ENCODE peak calls at places on chromosome 17, in ten cellular contexts. N, G, B, F, I, P, W, A, Y and V are unnamed samples.

GRCh38 chr17:45768000-45768399 is 16.1 kb upstream of the CRHR1 start:
- ATAC-seq in P (no peak), B (no peak), I (no peak), F (no peak), N (no peak), A (no peak), W (no peak), Y (no peak), G (no peak), V (no peak)

GRCh38 chr17:55441544-55441943 is 19.9 kb upstream of the MMD start:
- ATAC-seq in N (no peak), G (no peak), W (no peak), Y (no peak), P (no peak), A (peak), I (no peak), F (no peak), B (no peak), V (peak)

GRCh38 chr17:31378638-31379037 is 12.8 kb upstream of the RAB11FIP4 start:
- ATAC-seq in G (no peak), N (no peak), W (no peak), I (no peak), P (no peak), A (no peak), Y (no peak), F (no peak), B (no peak), V (no peak)

GRCh38 chr17:32485261-32485955 is 1.4 kb upstream of the CDK5R1 start:
- ATAC-seq in G (no peak), P (no peak), Y (no peak), N (no peak), F (no peak), A (no peak), W (no peak), B (no peak), I (no peak), V (no peak)

GRCh38 chr17:69363488-69364210 is 36.7 kb upstream of the ABCA5 start:
- ATAC-seq in N (no peak), Y (no peak), A (no peak), I (no peak), P (no peak), W (no peak), G (no peak), B (peak), F (no peak), V (no peak)

GRCh38 chr17:38451030-38451839 is 23.0 kb downstream of the ARHGAP23 start:
- ATAC-seq in I (no peak), G (no peak), N (no peak), Y (no peak), B (no peak), A (peak), W (peak), F (no peak), P (no peak), V (no peak)

GRCh38 chr17:75914643-75915265 is 10.1 kb upstream of the MRPL38 start:
- ATAC-seq in W (no peak), P (no peak), G (no peak), Y (no peak), I (no peak), A (no peak), N (no peak), F (no peak), B (no peak), V (no peak)

GRCh38 chr17:46978489-46979022 is 497 bp downstream of the RPRML start:
- ATAC-seq in G (peak), A (peak), W (peak), I (peak), B (peak), Y (peak), P (no peak), N (no peak), F (peak), V (peak)

GRCh38 chr17:55607736-55608341 is 96.6 kb upstream of the SMIM36 start:
- ATAC-seq in G (no peak), P (no peak), A (peak), I (no peak), F (no peak), W (peak), B (peak), N (no peak), Y (no peak), V (no peak)

GRCh38 chr17:80422981-80423380 is 8.0 kb downstream of the ENDOV start:
- ATAC-seq in A (no peak), Y (no peak), G (no peak), B (no peak), I (no peak), W (peak), F (no peak), N (no peak), P (no peak), V (no peak)

GRCh38 chr17:69048634-69049033 is 12.1 kb downstream of the ABCA9 start:
- ATAC-seq in N (no peak), A (no peak), I (no peak), P (no peak), W (no peak), B (no peak), G (no peak), F (no peak), Y (no peak), V (peak)

GRCh38 chr17:82440991-82441627 is 9.4 kb downstream of the CYBC1 start:
- ATAC-seq in Y (no peak), W (peak), P (no peak), I (peak), A (no peak), N (no peak), F (no peak), G (no peak), B (no peak), V (no peak)

GRCh38 chr17:11212792-11213191 is 28.2 kb upstream of the SHISA6 start:
- ATAC-seq in P (no peak), A (no peak), F (no peak), Y (no peak), B (no peak), I (no peak), N (no peak), W (no peak), G (no peak), V (no peak)

GRCh38 chr17:82031303-82031884 is at the start of gene RAC3:
- ATAC-seq in I (no peak), F (peak), A (peak), Y (no peak), B (peak), W (no peak), P (no peak), G (peak), N (peak), V (peak)